ENCODE peak calls at places on chromosomes 13 and 19, in nine cellular contexts. One of them, this sample, is unnamed.

GRCh38 chr13:98966019-98966418 is 11.8 kb downstream of the DOCK9 start:
- DNase-seq in lower leg skin: no peak
- DNase-seq in Peyer's patch: no peak
- DNase-seq in body of pancreas: no peak
- DNase-seq in tibial artery: no peak
- DNase-seq in uterus: no peak
- DNase-seq in psoas muscle: no peak
- DNase-seq in fibroblast of lung: no peak
- DNase-seq in ovary: no peak
- DNase-seq in this sample: no peak

GRCh38 chr13:113427562-113428468 is 25.5 kb downstream of the ADPRHL1 start:
- DNase-seq in uterus: no peak
- DNase-seq in psoas muscle: no peak
- DNase-seq in lower leg skin: no peak
- DNase-seq in tibial artery: no peak
- DNase-seq in body of pancreas: no peak
- DNase-seq in Peyer's patch: no peak
- DNase-seq in ovary: no peak
- DNase-seq in fibroblast of lung: peak; percentile 57
- DNase-seq in this sample: no peak

GRCh38 chr13:24203726-24204295 is 43.3 kb downstream of the SPATA13 start:
- DNase-seq in Peyer's patch: no peak
- DNase-seq in lower leg skin: no peak
- DNase-seq in uterus: no peak
- DNase-seq in tibial artery: no peak
- DNase-seq in fibroblast of lung: no peak
- DNase-seq in body of pancreas: no peak
- DNase-seq in ovary: no peak
- DNase-seq in psoas muscle: no peak
- DNase-seq in this sample: no peak

GRCh38 chr13:46648166-46648607 is 95.2 kb downstream of the LRCH1 start:
- DNase-seq in ovary: no peak
- DNase-seq in tibial artery: no peak
- DNase-seq in lower leg skin: no peak
- DNase-seq in uterus: no peak
- DNase-seq in body of pancreas: peak; percentile 66
- DNase-seq in Peyer's patch: peak; percentile 83
- DNase-seq in psoas muscle: no peak
- DNase-seq in fibroblast of lung: peak; percentile 54
- DNase-seq in this sample: no peak

GRCh38 chr13:26529441-26529840 is 28.0 kb upstream of the WASF3 start:
- DNase-seq in tibial artery: no peak
- DNase-seq in body of pancreas: peak; percentile 8
- DNase-seq in Peyer's patch: no peak
- DNase-seq in ovary: no peak
- DNase-seq in lower leg skin: no peak
- DNase-seq in fibroblast of lung: peak; percentile 74
- DNase-seq in psoas muscle: peak; percentile 31
- DNase-seq in uterus: no peak
- DNase-seq in this sample: peak; percentile 1

GRCh38 chr19:48400018-48400742 is 6.7 kb downstream of the GRIN2D start:
- DNase-seq in fibroblast of lung: peak; percentile 57
- DNase-seq in lower leg skin: no peak
- DNase-seq in body of pancreas: no peak
- DNase-seq in tibial artery: peak; percentile 81
- DNase-seq in uterus: no peak
- DNase-seq in Peyer's patch: peak; percentile 73
- DNase-seq in psoas muscle: peak; percentile 52
- DNase-seq in ovary: no peak
- DNase-seq in this sample: no peak

GRCh38 chr13:97329331-97329730 is 104.6 kb upstream of the RAP2A start:
- DNase-seq in psoas muscle: no peak
- DNase-seq in uterus: no peak
- DNase-seq in fibroblast of lung: no peak
- DNase-seq in Peyer's patch: no peak
- DNase-seq in lower leg skin: no peak
- DNase-seq in ovary: no peak
- DNase-seq in body of pancreas: peak; percentile 22
- DNase-seq in tibial artery: no peak
- DNase-seq in this sample: no peak

GRCh38 chr19:4597975-4598671 is 38.6 kb upstream of the SEMA6B start:
- DNase-seq in uterus: peak; percentile 33
- DNase-seq in ovary: no peak
- DNase-seq in tibial artery: no peak
- DNase-seq in psoas muscle: no peak
- DNase-seq in fibroblast of lung: no peak
- DNase-seq in lower leg skin: no peak
- DNase-seq in Peyer's patch: peak; percentile 53
- DNase-seq in body of pancreas: peak; percentile 37
- DNase-seq in this sample: no peak

GRCh38 chr19:14650161-14650560 is 24.5 kb downstream of the ADGRE3 start:
- DNase-seq in uterus: no peak
- DNase-seq in fibroblast of lung: no peak
- DNase-seq in body of pancreas: no peak
- DNase-seq in Peyer's patch: no peak
- DNase-seq in ovary: no peak
- DNase-seq in lower leg skin: no peak
- DNase-seq in psoas muscle: no peak
- DNase-seq in tibial artery: no peak
- DNase-seq in this sample: no peak

GRCh38 chr19:16459680-16460079 is 12.1 kb downstream of the EPS15L1 start:
- DNase-seq in ovary: no peak
- DNase-seq in body of pancreas: no peak
- DNase-seq in psoas muscle: no peak
- DNase-seq in Peyer's patch: no peak
- DNase-seq in uterus: no peak
- DNase-seq in fibroblast of lung: no peak
- DNase-seq in tibial artery: no peak
- DNase-seq in lower leg skin: no peak
- DNase-seq in this sample: no peak

GRCh38 chr13:114211446-114211845 is 23.3 kb upstream of the CDC16 start:
- DNase-seq in psoas muscle: no peak
- DNase-seq in fibroblast of lung: no peak
- DNase-seq in uterus: no peak
- DNase-seq in Peyer's patch: no peak
- DNase-seq in tibial artery: no peak
- DNase-seq in body of pancreas: no peak
- DNase-seq in lower leg skin: no peak
- DNase-seq in ovary: no peak
- DNase-seq in this sample: no peak

GRCh38 chr13:35157143-35157755 is 215.2 kb downstream of the NBEA start:
- DNase-seq in Peyer's patch: peak; percentile 49
- DNase-seq in fibroblast of lung: peak; percentile 72
- DNase-seq in ovary: peak; percentile 41
- DNase-seq in body of pancreas: peak; percentile 49
- DNase-seq in tibial artery: no peak
- DNase-seq in lower leg skin: peak; percentile 31
- DNase-seq in psoas muscle: no peak
- DNase-seq in uterus: peak; percentile 25
- DNase-seq in this sample: no peak

DNA sequence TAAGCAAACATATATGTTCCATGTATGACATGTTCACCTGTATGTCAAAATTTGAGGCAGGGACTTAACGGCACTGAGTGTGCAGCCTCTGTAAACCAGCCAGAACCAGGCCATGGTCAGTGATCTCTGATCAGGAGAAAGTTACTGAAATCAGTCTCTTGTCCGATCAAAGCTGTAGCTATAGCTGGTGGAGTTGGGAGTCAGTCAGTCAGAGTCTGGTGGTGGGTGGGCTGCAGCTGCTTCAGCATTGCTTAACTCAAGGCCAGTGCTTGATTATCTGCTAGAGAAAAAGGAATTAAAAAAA is 78.3 kb downstream of the ANKRD10 start:
- DNase-seq in lower leg skin: no peak
- DNase-seq in psoas muscle: no peak
- DNase-seq in body of pancreas: no peak
- DNase-seq in Peyer's patch: no peak
- DNase-seq in tibial artery: no peak
- DNase-seq in uterus: no peak
- DNase-seq in fibroblast of lung: no peak
- DNase-seq in ovary: no peak
- DNase-seq in this sample: no peak
- TF ChIP-seq CTCF in lower leg skin: no peak
- TF ChIP-seq CTCF in psoas muscle: no peak
- TF ChIP-seq CTCF in body of pancreas: no peak
- TF ChIP-seq CTCF in Peyer's patch: no peak
- TF ChIP-seq CTCF in tibial artery: no peak
- TF ChIP-seq CTCF in uterus: no peak
- TF ChIP-seq CTCF in fibroblast of lung: no peak
- TF ChIP-seq CTCF in ovary: no peak
- TF ChIP-seq CTCF in this sample: no peak

GRCh38 chr19:5809469-5809868 is 4.6 kb downstream of the NRTN start:
- DNase-seq in tibial artery: no peak
- DNase-seq in Peyer's patch: no peak
- DNase-seq in fibroblast of lung: no peak
- DNase-seq in body of pancreas: no peak
- DNase-seq in uterus: no peak
- DNase-seq in ovary: no peak
- DNase-seq in lower leg skin: no peak
- DNase-seq in psoas muscle: no peak
- DNase-seq in this sample: no peak

GRCh38 chr19:5814123-5814839 is 9.4 kb downstream of the NRTN start:
- DNase-seq in psoas muscle: no peak
- DNase-seq in fibroblast of lung: no peak
- DNase-seq in uterus: no peak
- DNase-seq in tibial artery: no peak
- DNase-seq in ovary: no peak
- DNase-seq in body of pancreas: no peak
- DNase-seq in Peyer's patch: no peak
- DNase-seq in lower leg skin: no peak
- DNase-seq in this sample: no peak

GRCh38 chr19:5808120-5808816 is 3.4 kb downstream of the NRTN start:
- DNase-seq in lower leg skin: no peak
- DNase-seq in ovary: no peak
- DNase-seq in psoas muscle: no peak
- DNase-seq in tibial artery: no peak
- DNase-seq in body of pancreas: no peak
- DNase-seq in uterus: no peak
- DNase-seq in fibroblast of lung: no peak
- DNase-seq in Peyer's patch: no peak
- DNase-seq in this sample: no peak

GRCh38 chr19:5809053-5809452 is 4.2 kb downstream of the NRTN start:
- DNase-seq in psoas muscle: no peak
- DNase-seq in Peyer's patch: no peak
- DNase-seq in fibroblast of lung: no peak
- DNase-seq in tibial artery: no peak
- DNase-seq in ovary: no peak
- DNase-seq in uterus: no peak
- DNase-seq in lower leg skin: no peak
- DNase-seq in body of pancreas: no peak
- DNase-seq in this sample: no peak

DNA sequence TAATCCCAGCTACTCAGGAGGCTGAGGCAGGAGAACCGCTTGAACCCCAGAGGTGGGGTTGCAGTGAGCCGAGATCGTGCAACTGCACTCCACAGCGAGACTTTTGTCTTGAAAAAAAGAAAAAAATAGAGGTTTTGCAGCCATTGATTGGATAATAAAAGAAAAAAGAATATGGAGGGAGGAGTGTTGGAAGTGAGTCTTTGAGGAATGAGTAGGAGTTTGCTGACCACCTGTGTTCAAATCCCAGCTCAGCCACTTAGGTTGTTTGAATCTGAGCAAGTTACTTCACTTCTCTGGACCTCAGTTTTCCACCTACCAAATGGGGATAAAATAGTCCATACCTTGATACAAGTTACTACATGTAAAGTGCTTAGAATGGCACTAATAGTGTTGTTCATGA is 6.2 kb downstream of the NRTN start:
- DNase-seq in psoas muscle: no peak
- DNase-seq in lower leg skin: no peak
- DNase-seq in tibial artery: no peak
- DNase-seq in ovary: no peak
- DNase-seq in uterus: no peak
- DNase-seq in body of pancreas: no peak
- DNase-seq in fibroblast of lung: no peak
- DNase-seq in Peyer's patch: no peak
- DNase-seq in this sample: no peak
- H3K4me3 ChIP-seq in psoas muscle: no peak overlapping the region
- H3K4me3 ChIP-seq in lower leg skin: no peak overlapping the region
- H3K4me3 ChIP-seq in tibial artery: no peak overlapping the region
- H3K4me3 ChIP-seq in ovary: no peak overlapping the region
- H3K4me3 ChIP-seq in uterus: no peak overlapping the region
- H3K4me3 ChIP-seq in body of pancreas: no peak overlapping the region
- H3K4me3 ChIP-seq in fibroblast of lung: no peak overlapping the region
- H3K4me3 ChIP-seq in Peyer's patch: no peak overlapping the region
- H3K4me3 ChIP-seq in this sample: no peak overlapping the region

GRCh38 chr13:41546372-41547252 is 89.3 kb downstream of the RGCC start:
- DNase-seq in lower leg skin: no peak
- DNase-seq in body of pancreas: no peak
- DNase-seq in Peyer's patch: no peak
- DNase-seq in uterus: no peak
- DNase-seq in psoas muscle: no peak
- DNase-seq in ovary: no peak
- DNase-seq in fibroblast of lung: peak; percentile 51
- DNase-seq in tibial artery: no peak
- DNase-seq in this sample: peak; percentile 60
- TF ChIP-seq CTCF in lower leg skin: no peak
- TF ChIP-seq CTCF in body of pancreas: no peak
- TF ChIP-seq CTCF in Peyer's patch: no peak
- TF ChIP-seq CTCF in uterus: no peak
- TF ChIP-seq CTCF in psoas muscle: no peak
- TF ChIP-seq CTCF in ovary: no peak
- TF ChIP-seq CTCF in fibroblast of lung: no peak
- TF ChIP-seq CTCF in tibial artery: no peak
- TF ChIP-seq CTCF in this sample: no peak

GRCh38 chr19:1130801-1131717 is 27.3 kb downstream of the GPX4 start:
- DNase-seq in ovary: no peak
- DNase-seq in Peyer's patch: peak; percentile 81
- DNase-seq in lower leg skin: no peak
- DNase-seq in psoas muscle: no peak
- DNase-seq in body of pancreas: no peak
- DNase-seq in tibial artery: no peak
- DNase-seq in uterus: peak; percentile 26
- DNase-seq in fibroblast of lung: no peak
- DNase-seq in this sample: no peak

GRCh38 chr19:1133471-1133929 is 29.7 kb downstream of the GPX4 start:
- DNase-seq in psoas muscle: no peak
- DNase-seq in ovary: no peak
- DNase-seq in fibroblast of lung: no peak
- DNase-seq in tibial artery: no peak
- DNase-seq in uterus: no peak
- DNase-seq in body of pancreas: peak; percentile 43
- DNase-seq in Peyer's patch: peak; percentile 93
- DNase-seq in lower leg skin: no peak
- DNase-seq in this sample: no peak

GRCh38 chr19:1131718-1132552 is 28.1 kb downstream of the GPX4 start:
- DNase-seq in uterus: peak; percentile 79
- DNase-seq in tibial artery: peak; percentile 92
- DNase-seq in Peyer's patch: peak; percentile 97
- DNase-seq in fibroblast of lung: peak; percentile 84
- DNase-seq in psoas muscle: peak; percentile 89
- DNase-seq in body of pancreas: peak; percentile 85
- DNase-seq in lower leg skin: peak; percentile 81
- DNase-seq in ovary: peak; percentile 83
- DNase-seq in this sample: peak; percentile 50

GRCh38 chr19:1134431-1134830 is 30.6 kb downstream of the GPX4 start:
- DNase-seq in psoas muscle: no peak
- DNase-seq in body of pancreas: no peak
- DNase-seq in Peyer's patch: no peak
- DNase-seq in ovary: no peak
- DNase-seq in lower leg skin: no peak
- DNase-seq in tibial artery: no peak
- DNase-seq in uterus: no peak
- DNase-seq in fibroblast of lung: no peak
- DNase-seq in this sample: no peak

GRCh38 chr19:1132625-1133383 is 29.0 kb downstream of the GPX4 start:
- DNase-seq in fibroblast of lung: no peak
- DNase-seq in uterus: no peak
- DNase-seq in body of pancreas: no peak
- DNase-seq in lower leg skin: no peak
- DNase-seq in Peyer's patch: no peak
- DNase-seq in ovary: no peak
- DNase-seq in tibial artery: no peak
- DNase-seq in psoas muscle: no peak
- DNase-seq in this sample: no peak
- H3K4me3 ChIP-seq in fibroblast of lung: peak overlapping the region; percentile 87
- H3K4me3 ChIP-seq in uterus: peak overlapping the region; percentile 60
- H3K4me3 ChIP-seq in body of pancreas: no peak overlapping the region
- H3K4me3 ChIP-seq in lower leg skin: no peak overlapping the region
- H3K4me3 ChIP-seq in Peyer's patch: peak overlapping the region; percentile 81
- H3K4me3 ChIP-seq in ovary: peak overlapping the region; percentile 67
- H3K4me3 ChIP-seq in tibial artery: peak overlapping the region; percentile 64
- H3K4me3 ChIP-seq in psoas muscle: peak overlapping the region; percentile 90
- H3K4me3 ChIP-seq in this sample: peak overlapping the region; percentile 75

This sample was measured in AG04449.